ENCODE peak calls at places on chromosomes 13 and 19, in six cellular contexts. K is adrenal gland, M is PC-9, Y is uterus, N is body of pancreas, B is tibial artery. C is an unnamed sample. For H3K36me3, the result is how much of the 10 kb centered on the place peaks cover.

GRCh38 chr19:52734340-52734892 is 428 bp downstream of the ZNF611 start:
- DNase-seq in K (peak), M (no peak), Y (peak), N (peak), B (no peak), C (peak)

GRCh38 chr13:30872685-30873443 is 33.2 kb upstream of the MEDAG start:
- DNase-seq in K (peak), M (no peak), Y (peak), N (peak), B (peak), C (peak)

GRCh38 chr13:35840991-35841604 is 290.1 kb downstream of the DCLK1 start:
- DNase-seq in K (no peak), M (no peak), Y (no peak), N (no peak), B (no peak), C (no peak)

GRCh38 chr19:2796659-2797266 is 11.5 kb downstream of the THOP1 start:
- DNase-seq in K (no peak), M (no peak), Y (no peak), N (no peak), B (no peak), C (no peak)

GRCh38 chr19:18470153-18470552 is 32.2 kb upstream of the ISYNA1 start:
- DNase-seq in K (no peak), M (no peak), Y (no peak), N (no peak), B (no peak), C (no peak)

GRCh38 chr19:12749938-12750521 is 1.6 kb upstream of the BEST2 start:
- DNase-seq in K (no peak), M (no peak), Y (no peak), N (no peak), B (no peak), C (no peak)

GRCh38 chr13:85191996-85192395 is 607.2 kb downstream of the SLITRK6 start:
- DNase-seq in K (no peak), M (no peak), Y (no peak), N (no peak), B (no peak), C (no peak)

GRCh38 chr13:95032114-95032513 is 269.1 kb downstream of the ABCC4 start:
- DNase-seq in K (no peak), M (no peak), Y (no peak), N (no peak), B (no peak), C (no peak)

GRCh38 chr19:12773571-12773970 is 1.8 kb downstream of the HOOK2 start:
- DNase-seq in K (no peak), M (peak), Y (no peak), N (no peak), B (no peak), C (no peak)

GRCh38 chr13:79999601-80000000 is 341.3 kb downstream of the SPRY2 start:
- DNase-seq in K (no peak), M (no peak), Y (no peak), N (no peak), B (no peak), C (no peak)

GRCh38 chr19:17754634-17755532 is 3.6 kb downstream of the FCHO1 start:
- DNase-seq in K (no peak), M (no peak), Y (no peak), N (no peak), B (no peak), C (no peak)

GRCh38 chr19:38850976-38851621 is 1.3 kb upstream of the HNRNPL start:
- DNase-seq in K (peak), M (no peak), Y (peak), N (peak), B (peak), C (peak)

GRCh38 chr13:22082437-22083100 is 411.7 kb downstream of the FGF9 start:
- DNase-seq in K (no peak), M (no peak), Y (no peak), N (no peak), B (no peak), C (no peak)

GRCh38 chr19:53102701-53103140 is 501 bp downstream of the ZNF160 start:
- DNase-seq in K (peak), M (peak), Y (peak), N (peak), B (peak), C (peak)

GRCh38 chr13:49731766-49732165 is 40.5 kb upstream of the EBPL start:
- DNase-seq in K (no peak), M (no peak), Y (no peak), N (no peak), B (no peak), C (no peak)

GRCh38 chr13:29753593-29754485 is 96.6 kb downstream of the UBL3 start:
- DNase-seq in K (no peak), M (no peak), Y (no peak), N (no peak), B (no peak), C (no peak)

GRCh38 chr19:37007587-37008220 is 70.5 kb upstream of the ZNF420 start:
- DNase-seq in K (peak), M (no peak), Y (peak), N (peak), B (no peak), C (peak)

GRCh38 chr13:24271611-24272451 is 37.5 kb upstream of the C1QTNF9 start:
- DNase-seq in K (peak), M (no peak), Y (peak), N (peak), B (peak), C (peak)

GRCh38 chr19:12137541-12137940 is 2.6 kb downstream of the ZNF20 start:
- DNase-seq in K (no peak), M (no peak), Y (no peak), N (no peak), B (no peak), C (no peak)

DNA sequence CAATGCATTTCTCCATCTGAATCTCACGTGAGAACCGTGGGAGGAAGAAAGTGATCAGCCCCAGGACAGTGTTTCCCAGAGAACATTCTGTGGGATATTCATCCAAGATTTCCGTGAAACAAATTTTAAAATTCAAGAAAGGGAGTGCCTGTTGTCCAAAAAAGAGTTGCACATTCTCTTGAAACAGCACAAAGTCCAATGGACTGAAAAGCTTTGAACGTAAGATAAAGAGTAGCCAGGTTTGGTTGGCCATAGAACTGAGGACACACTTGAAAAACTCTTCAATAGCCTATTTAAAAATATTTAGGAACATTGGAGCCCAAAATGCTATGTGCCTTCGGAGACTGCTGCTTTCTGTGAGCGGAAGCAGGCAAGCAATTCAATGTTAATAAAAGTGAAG is 353.9 kb downstream of the MYO16 start:
- DNase-seq in K (no peak), M (no peak), Y (no peak), N (no peak), B (no peak), C (no peak)
- H3K36me3 ChIP-seq in K (under half), M (under half), Y (under half), N (under half), B (under half), C (under half)

GRCh38 chr19:1046117-1046626 is 6.3 kb downstream of the ABCA7 start:
- DNase-seq in K (no peak), M (no peak), Y (no peak), N (no peak), B (no peak), C (no peak)
- H3K36me3 ChIP-seq in K (under half), M (under half), Y (under half), N (under half), B (under half), C (under half)

DNA sequence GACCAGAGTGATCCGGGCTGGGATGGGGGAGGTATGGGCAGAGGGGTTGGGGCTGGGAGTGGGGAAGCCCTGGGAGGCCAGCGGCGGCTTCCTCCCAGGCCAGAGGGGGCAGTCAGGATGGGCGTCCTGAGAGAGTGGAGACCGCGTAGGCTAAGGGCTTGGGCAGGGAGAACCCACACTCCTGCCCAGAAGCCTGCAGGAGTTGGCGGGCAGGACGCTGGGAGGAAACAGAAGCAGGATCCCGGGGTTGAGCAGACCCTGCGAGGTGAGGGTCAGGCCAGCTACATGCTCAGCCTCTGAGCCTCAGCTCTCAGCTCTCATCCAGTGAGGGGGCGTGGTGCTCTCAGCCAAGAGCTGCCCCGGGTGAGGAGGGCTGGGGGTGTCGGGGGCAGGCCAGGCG is 7.8 kb upstream of the SCN1B start:
- DNase-seq in K (no peak), M (no peak), Y (no peak), N (no peak), B (no peak), C (no peak)
- H3K36me3 ChIP-seq in K (under half), M (under half), Y (under half), N (under half), B (half or more), C (half or more)

DNA sequence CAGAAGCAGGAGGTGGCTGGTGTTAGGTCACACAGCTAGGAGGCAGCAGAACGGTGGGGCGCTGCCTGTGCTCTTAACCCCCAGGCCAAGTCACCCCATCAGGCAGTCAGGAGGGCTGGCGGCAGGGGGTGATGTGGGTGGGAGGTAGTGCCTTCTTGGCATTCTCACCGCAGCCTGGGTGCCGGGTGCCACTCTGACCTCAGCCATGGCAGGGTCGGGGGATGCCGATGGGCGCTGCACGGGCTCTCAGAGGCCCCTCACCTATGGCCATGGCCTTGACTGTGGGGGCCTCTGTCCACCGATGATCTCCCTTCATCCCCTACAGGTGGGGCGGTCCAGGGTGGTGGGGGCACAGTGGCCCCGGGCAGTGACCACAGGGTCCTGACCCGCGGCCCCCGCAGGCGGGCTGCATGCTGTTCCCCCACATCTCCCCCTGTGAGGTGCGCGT is 5.6 kb downstream of the PTOV1 start:
- DNase-seq in K (no peak), M (no peak), Y (no peak), N (no peak), B (no peak), C (peak)
- H3K36me3 ChIP-seq in K (under half), M (under half), Y (under half), N (under half), B (half or more), C (half or more)

GRCh38 chr19:4449022-4449825 is 8.4 kb downstream of the UBXN6 start:
- DNase-seq in K (peak), M (no peak), Y (peak), N (peak), B (peak), C (no peak)
- H3K36me3 ChIP-seq in K (under half), M (under half), Y (under half), N (half or more), B (half or more), C (half or more)